ENCODE peak calls at places on chromosomes 12 and 14, in eight cellular contexts. G is hepatocyte, Z is HCT116, T is neural progenitor cell, A is OCI-LY7, N is GM23248, P is MM.1S, X is SK-N-SH. S is an unnamed sample.
A peak's percentile ranks its signal among the peaks of the same experiment; 100 is the strongest.

GRCh38 chr12:94640134-94640928 is 10.0 kb downstream of the TMCC3 start:
- DNase-seq in G (no peak), Z (no peak), T (no peak), A (no peak), N (peak; percentile 34), P (peak; percentile 91), X (no peak), S (peak; percentile 39)

GRCh38 chr14:61720302-61720677 is 25.0 kb downstream of the HIF1A start:
- DNase-seq in G (peak; percentile 14), Z (no peak), T (no peak), A (peak; percentile 40), N (peak; percentile 46), P (no peak), X (no peak), S (peak; percentile 37)

GRCh38 chr14:72645706-72646105 is 248.2 kb downstream of the DPF3 start:
- DNase-seq in G (no peak), Z (no peak), T (no peak), A (no peak), N (no peak), P (no peak), X (no peak), S (peak; percentile 40)

GRCh38 chr12:104764225-104765073 is 193.6 kb downstream of the SLC41A2 start:
- DNase-seq in G (no peak), Z (no peak), T (no peak), A (peak; percentile 46), N (no peak), P (peak; percentile 29), X (no peak), S (no peak)

GRCh38 chr12:51048601-51049369 is 658 bp downstream of the LETMD1 start:
- DNase-seq in G (no peak), Z (no peak), T (peak; percentile 17), A (peak; percentile 41), N (peak; percentile 38), P (peak; percentile 71), X (peak; percentile 27), S (no peak)

GRCh38 chr14:50088117-50088515 is 28.3 kb downstream of the VCPKMT start:
- DNase-seq in G (no peak), Z (no peak), T (no peak), A (no peak), N (no peak), P (no peak), X (no peak), S (no peak)

GRCh38 chr12:67720383-67720856 is 71.9 kb downstream of the DYRK2 start:
- DNase-seq in G (peak; percentile 35), Z (no peak), T (no peak), A (no peak), N (peak; percentile 35), P (no peak), X (peak; percentile 20), S (peak; percentile 78)

GRCh38 chr12:51721281-51721940 is 127.1 kb downstream of the FIGNL2 start:
- DNase-seq in G (peak; percentile 12), Z (no peak), T (peak; percentile 65), A (no peak), N (no peak), P (no peak), X (peak; percentile 87), S (no peak)

GRCh38 chr12:7716391-7716790 is 5.2 kb downstream of the DPPA3 start:
- DNase-seq in G (peak; percentile 19), Z (peak; percentile 19), T (peak; percentile 63), A (peak; percentile 11), N (peak; percentile 5), P (peak; percentile 38), X (no peak), S (no peak)

GRCh38 chr12:123289911-123290310 is 18.3 kb upstream of the CDK2AP1 start:
- DNase-seq in G (no peak), Z (no peak), T (no peak), A (no peak), N (no peak), P (no peak), X (no peak), S (no peak)

GRCh38 chr12:72025524-72025923 is 86.9 kb downstream of the TPH2 start:
- DNase-seq in G (no peak), Z (no peak), T (no peak), A (no peak), N (no peak), P (no peak), X (no peak), S (peak; percentile 49)

GRCh38 chr14:89024691-89025090 is 200.2 kb downstream of the TTC8 start:
- DNase-seq in G (no peak), Z (no peak), T (no peak), A (no peak), N (no peak), P (no peak), X (no peak), S (no peak)

GRCh38 chr14:59869381-59870255 is 958 bp downstream of the RTN1 start:
- DNase-seq in G (no peak), Z (no peak), T (peak; percentile 69), A (no peak), N (peak; percentile 4), P (no peak), X (peak; percentile 53), S (no peak)

GRCh38 chr12:107670999-107671643 is 14.5 kb upstream of the PWP1 start:
- DNase-seq in G (peak; percentile 26), Z (peak; percentile 19), T (peak; percentile 70), A (peak; percentile 34), N (peak; percentile 43), P (peak; percentile 76), X (no peak), S (peak; percentile 20)

GRCh38 chr12:92105676-92106075 is 40.0 kb downstream of the BTG1 start:
- DNase-seq in G (no peak), Z (no peak), T (no peak), A (no peak), N (no peak), P (no peak), X (no peak), S (no peak)
- H3K27ac ChIP-seq in G (no peak overlapping the region), Z (no peak overlapping the region), T (no peak overlapping the region), A (no peak overlapping the region), N (no peak overlapping the region), P (no peak overlapping the region), X (peak overlapping the region; percentile 99), S (no peak overlapping the region)

DNA sequence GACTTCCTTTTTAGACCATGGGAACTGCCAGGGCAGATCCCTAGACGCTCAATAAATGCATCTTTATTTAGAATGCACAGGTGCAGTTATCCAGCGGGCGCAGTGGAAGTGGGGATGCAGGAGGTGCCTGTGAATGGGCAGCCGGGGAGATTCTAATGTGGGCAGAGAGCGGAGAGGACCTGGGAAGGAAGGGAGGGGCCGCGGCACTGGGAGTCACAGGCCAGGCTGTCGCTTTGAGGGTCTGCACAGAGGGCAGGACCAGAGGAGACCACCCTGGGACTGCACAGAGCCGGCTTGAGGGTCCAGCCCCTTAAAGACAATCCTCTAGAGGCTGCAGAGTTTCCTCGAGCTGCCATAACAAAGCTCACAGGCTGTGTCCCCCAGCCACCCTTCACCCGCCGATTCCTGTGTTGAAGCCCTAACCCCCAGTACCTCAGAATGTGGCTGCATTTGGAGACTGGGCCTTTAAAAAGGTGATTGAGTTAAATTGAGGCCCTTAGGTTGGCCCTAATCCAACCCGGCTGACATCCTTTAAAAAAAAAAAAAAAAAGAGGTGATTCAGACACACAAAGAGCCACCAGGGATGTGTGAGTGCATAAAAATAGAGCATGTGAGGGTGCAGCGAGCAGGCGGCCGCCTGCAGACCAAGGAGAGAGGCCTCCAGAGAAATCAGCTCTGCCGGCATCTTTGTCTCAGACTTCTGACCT is 44.4 kb upstream of the PPP2R5C start:
- DNase-seq in G (no peak), Z (no peak), T (no peak), A (no peak), N (peak; percentile 36), P (no peak), X (no peak), S (no peak)
- TF ChIP-seq EZH2phosphoT487 in G (no peak), Z (no peak), T (no peak), A (no peak), N (no peak), P (no peak), X (no peak), S (no peak)

GRCh38 chr12:83474369-83474768 is 787.7 kb downstream of the TMTC2 start:
- DNase-seq in G (no peak), Z (no peak), T (no peak), A (no peak), N (no peak), P (no peak), X (no peak), S (no peak)
- H3K9me3 ChIP-seq in G (no peaks in the 10 kb centered on the region), Z (no peaks in the 10 kb centered on the region), T (no peaks in the 10 kb centered on the region), A (no peaks in the 10 kb centered on the region), N (no peaks in the 10 kb centered on the region), P (no peaks in the 10 kb centered on the region), X (no peaks in the 10 kb centered on the region), S (no peaks in the 10 kb centered on the region)

GRCh38 chr14:99077076-99077843 is 194.7 kb downstream of the BCL11B start:
- DNase-seq in G (no peak), Z (no peak), T (no peak), A (no peak), N (no peak), P (no peak), X (no peak), S (no peak)
- H3K27ac ChIP-seq in G (no peak overlapping the region), Z (no peak overlapping the region), T (no peak overlapping the region), A (no peak overlapping the region), N (no peak overlapping the region), P (no peak overlapping the region), X (no peak overlapping the region), S (no peak overlapping the region)

GRCh38 chr14:100622234-100622633 is 35.0 kb upstream of the BEGAIN start:
- DNase-seq in G (no peak), Z (no peak), T (no peak), A (no peak), N (no peak), P (no peak), X (peak; percentile 10), S (no peak)

GRCh38 chr14:100623557-100623956 is 36.3 kb upstream of the BEGAIN start:
- DNase-seq in G (no peak), Z (no peak), T (no peak), A (no peak), N (no peak), P (no peak), X (no peak), S (no peak)

GRCh38 chr14:100623961-100624360 is 36.7 kb upstream of the BEGAIN start:
- DNase-seq in G (no peak), Z (no peak), T (no peak), A (no peak), N (no peak), P (no peak), X (no peak), S (no peak)

GRCh38 chr14:100621806-100622205 is 34.6 kb upstream of the BEGAIN start:
- DNase-seq in G (no peak), Z (peak; percentile 15), T (no peak), A (peak; percentile 8), N (no peak), P (no peak), X (peak; percentile 52), S (no peak)

DNA sequence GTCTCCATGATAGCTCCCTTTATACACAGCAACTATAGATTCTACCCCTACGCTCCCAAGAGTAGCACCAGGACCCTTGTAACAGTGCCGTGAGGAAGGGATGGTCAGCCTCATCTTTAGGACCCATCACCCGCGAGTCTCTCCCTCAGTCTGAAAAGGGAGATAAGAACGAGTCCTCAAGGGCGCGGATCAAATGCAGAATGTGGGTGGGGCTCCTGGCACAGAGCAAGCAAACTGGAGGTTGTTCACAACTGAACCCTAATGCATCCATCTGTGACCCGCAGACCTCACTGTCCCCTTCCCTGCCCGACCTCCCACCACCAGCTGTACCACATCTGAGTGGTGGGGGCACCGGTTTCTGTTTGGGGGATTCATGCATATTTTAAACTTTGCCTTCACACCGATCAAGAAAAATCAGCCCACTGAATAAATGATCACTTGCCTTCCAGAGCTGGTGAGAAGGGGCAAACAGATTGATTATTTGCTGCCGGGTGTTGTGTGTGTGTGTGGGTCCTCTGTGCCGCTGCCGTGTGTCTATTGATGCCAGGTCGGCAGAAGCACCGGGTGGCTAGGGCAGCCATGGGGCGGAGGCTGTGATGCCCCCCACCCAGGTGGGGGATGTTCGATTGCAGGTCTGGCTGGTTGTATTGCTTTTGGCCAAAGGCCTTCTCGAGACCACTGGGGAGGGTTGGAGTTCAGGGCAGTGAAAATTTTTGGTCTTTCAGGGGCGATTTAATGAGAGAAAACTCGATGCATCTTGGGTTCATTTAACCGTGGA is 35.7 kb upstream of the BEGAIN start:
- DNase-seq in G (no peak), Z (no peak), T (no peak), A (no peak), N (no peak), P (no peak), X (no peak), S (no peak)
- TF ChIP-seq EZH2phosphoT487 in G (no peak), Z (no peak), T (no peak), A (no peak), N (no peak), P (no peak), X (no peak), S (no peak)